ENCODE peak calls at places on chromosomes 2 and 18, in seven cellular contexts. S is CD4-positive, alpha-beta T cell; E is NB4; U is astrocyte of the cerebellum; H is adrenal gland; N is hepatocyte; L is lung. O is an unnamed sample.

GRCh38 chr2:239600194-239600593 is 199.4 kb upstream of the HDAC4 start:
- DNase-seq in S (no peak), E (no peak), U (no peak), H (no peak), N (no peak), L (no peak), O (no peak)

GRCh38 chr2:122481717-122482116 is 726.3 kb downstream of the TSN start:
- DNase-seq in S (no peak), E (no peak), U (no peak), H (no peak), N (no peak), L (no peak), O (no peak)

GRCh38 chr2:44753552-44754285 is 187.8 kb upstream of the SIX3 start:
- DNase-seq in S (no peak), E (peak), U (peak), H (no peak), N (no peak), L (no peak), O (no peak)

GRCh38 chr2:134504586-134505336 is 214.0 kb downstream of the TMEM163 start:
- DNase-seq in S (no peak), E (no peak), U (no peak), H (no peak), N (no peak), L (no peak), O (no peak)

GRCh38 chr18:48184118-48184517 is 225.1 kb downstream of the ZBTB7C start:
- DNase-seq in S (no peak), E (no peak), U (no peak), H (peak), N (no peak), L (no peak), O (no peak)

GRCh38 chr2:217695033-217695520 is 307.7 kb downstream of the TNS1 start:
- DNase-seq in S (no peak), E (no peak), U (peak), H (no peak), N (peak), L (no peak), O (peak)

GRCh38 chr2:168738057-168738456 is 64.4 kb upstream of the NOSTRIN start:
- DNase-seq in S (no peak), E (no peak), U (no peak), H (no peak), N (no peak), L (no peak), O (no peak)

GRCh38 chr2:26462511-26463251 is 15.2 kb downstream of the OTOF start:
- DNase-seq in S (no peak), E (peak), U (no peak), H (peak), N (peak), L (no peak), O (no peak)

GRCh38 chr2:199404841-199405240 is 52.9 kb downstream of the SATB2 start:
- DNase-seq in S (no peak), E (no peak), U (peak), H (no peak), N (no peak), L (no peak), O (no peak)

GRCh38 chr2:126627623-126628022 is 28.3 kb upstream of the GYPC start:
- DNase-seq in S (no peak), E (no peak), U (no peak), H (peak), N (no peak), L (no peak), O (no peak)

GRCh38 chr2:20421988-20422678 is 24.7 kb upstream of the RHOB start:
- DNase-seq in S (no peak), E (no peak), U (peak), H (peak), N (no peak), L (peak), O (no peak)

GRCh38 chr2:120921457-120921856 is 185.8 kb downstream of the GLI2 start:
- DNase-seq in S (no peak), E (no peak), U (no peak), H (no peak), N (no peak), L (no peak), O (no peak)

GRCh38 chr2:141557329-141558098 is 573.3 kb downstream of the LRP1B start:
- DNase-seq in S (no peak), E (peak), U (peak), H (no peak), N (peak), L (no peak), O (no peak)

GRCh38 chr2:160484859-160485520 is 8.6 kb downstream of the RBMS1 start:
- DNase-seq in S (no peak), E (no peak), U (no peak), H (no peak), N (no peak), L (no peak), O (no peak)

GRCh38 chr18:76545433-76546281 is 50.6 kb upstream of the ZNF516 start:
- DNase-seq in S (no peak), E (peak), U (no peak), H (no peak), N (no peak), L (no peak), O (peak)

GRCh38 chr2:147910990-147911473 is 66.2 kb downstream of the ACVR2A start:
- DNase-seq in S (peak), E (peak), U (peak), H (no peak), N (peak), L (peak), O (no peak)

GRCh38 chr2:223046470-223047053 is 5.4 kb upstream of the KCNE4 start:
- DNase-seq in S (no peak), E (peak), U (no peak), H (no peak), N (no peak), L (no peak), O (no peak)

GRCh38 chr18:70151554-70152130 is 53.8 kb downstream of the RTTN start:
- DNase-seq in S (no peak), E (peak), U (no peak), H (no peak), N (no peak), L (no peak), O (no peak)

GRCh38 chr2:240995041-240995960 is 3.1 kb upstream of the SNED1 start:
- DNase-seq in S (no peak), E (no peak), U (no peak), H (no peak), N (no peak), L (no peak), O (peak)

GRCh38 chr18:2102022-2102421 is 469.3 kb downstream of the METTL4 start:
- DNase-seq in S (no peak), E (peak), U (no peak), H (no peak), N (no peak), L (no peak), O (no peak)

GRCh38 chr2:81937944-81938343 is 1633.4 kb upstream of the LRRTM1 start:
- DNase-seq in S (no peak), E (no peak), U (no peak), H (no peak), N (no peak), L (no peak), O (no peak)

GRCh38 chr2:236626391-236627150 is 56.9 kb downstream of the ACKR3 start:
- DNase-seq in S (no peak), E (no peak), U (no peak), H (no peak), N (no peak), L (no peak), O (no peak)

GRCh38 chr2:66494708-66495107 is 59.8 kb downstream of the MEIS1 start:
- DNase-seq in S (no peak), E (peak), U (peak), H (peak), N (no peak), L (peak), O (no peak)

GRCh38 chr2:241148239-241148638 is 1.0 kb downstream of the PASK start:
- DNase-seq in S (no peak), E (peak), U (no peak), H (no peak), N (no peak), L (no peak), O (no peak)

GRCh38 chr18:50388988-50389387 is 14.1 kb downstream of the SKA1 start:
- DNase-seq in S (no peak), E (no peak), U (no peak), H (no peak), N (no peak), L (no peak), O (no peak)

GRCh38 chr18:12657048-12657848 is 659 bp downstream of the SPIRE1 start:
- DNase-seq in S (no peak), E (peak), U (no peak), H (peak), N (peak), L (peak), O (no peak)

GRCh38 chr2:33835926-33836325 is 236.8 kb upstream of the FAM98A start:
- DNase-seq in S (no peak), E (no peak), U (no peak), H (no peak), N (no peak), L (no peak), O (no peak)

GRCh38 chr18:62716679-62717058 is 1.3 kb downstream of the PHLPP1 start:
- DNase-seq in S (peak), E (peak), U (no peak), H (peak), N (peak), L (no peak), O (peak)
- TF ChIP-seq CTCF in S (no peak), E (no peak), U (no peak), H (no peak), N (peak), L (no peak), O (peak)

GRCh38 chr2:183359867-183360266 is 235.6 kb downstream of the NUP35 start:
- DNase-seq in S (no peak), E (no peak), U (peak), H (peak), N (no peak), L (no peak), O (no peak)
- TF ChIP-seq CTCF in S (no peak), E (no peak), U (peak), H (no peak), N (peak), L (no peak), O (peak)

GRCh38 chr18:80179857-80180558 is 67.3 kb downstream of the PARD6G start:
- DNase-seq in S (no peak), E (no peak), U (no peak), H (no peak), N (no peak), L (no peak), O (no peak)
- TF ChIP-seq CTCF in S (no peak), E (no peak), U (no peak), H (no peak), N (no peak), L (no peak), O (no peak)

DNA sequence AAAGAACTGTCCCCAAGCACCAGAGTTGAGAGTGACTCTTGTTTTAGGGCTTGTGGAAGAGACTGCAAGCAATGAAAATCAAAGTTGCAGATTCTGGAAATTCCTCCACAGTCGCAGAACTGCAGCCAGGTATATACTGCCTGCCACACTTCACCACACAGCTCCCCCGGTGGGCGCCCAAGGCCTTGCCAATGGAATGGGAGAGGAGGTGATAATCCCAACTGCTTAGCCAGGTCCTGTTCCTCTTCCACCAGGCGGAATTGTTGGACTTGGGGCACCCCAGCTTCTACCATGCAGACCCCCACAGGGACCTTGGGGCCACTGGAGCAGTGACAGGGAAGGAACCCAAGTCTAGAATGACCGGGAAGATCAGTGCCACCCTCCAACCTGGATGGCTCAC is 4.8 kb upstream of the PDIA6 start:
- DNase-seq in S (no peak), E (peak), U (no peak), H (no peak), N (peak), L (no peak), O (no peak)
- TF ChIP-seq CTCF in S (peak), E (peak), U (peak), H (no peak), N (peak), L (no peak), O (peak)

DNA sequence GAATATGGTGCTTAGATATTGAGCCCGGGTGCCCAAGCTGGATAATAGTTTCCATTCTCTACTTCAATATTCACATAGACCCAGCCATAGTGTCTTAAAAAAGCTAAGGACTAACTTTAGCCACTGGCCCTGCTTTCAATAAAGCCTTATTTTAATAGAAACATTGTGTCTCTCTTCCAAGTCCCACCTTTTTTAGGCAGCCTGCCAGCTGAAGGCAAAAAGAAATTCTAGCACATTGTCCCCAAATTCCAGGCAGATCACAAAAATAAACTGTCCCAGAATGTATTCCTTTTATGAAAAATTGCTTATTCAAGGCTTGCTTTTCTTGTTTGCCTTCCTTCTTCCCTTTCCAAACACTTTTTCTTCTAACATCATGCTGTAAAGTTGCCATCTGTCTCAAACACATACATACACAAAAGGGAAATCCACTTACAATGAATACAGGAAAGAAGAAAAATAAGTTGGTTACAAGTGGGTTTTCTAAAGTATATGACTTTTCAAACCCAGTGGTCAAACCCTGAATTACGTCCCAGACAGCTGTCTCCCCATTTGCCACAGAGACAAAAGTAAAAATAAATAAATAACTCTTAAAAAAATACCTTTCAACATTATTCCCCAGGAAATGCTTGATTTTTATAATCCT is 778.5 kb downstream of the BCL11A start:
- DNase-seq in S (no peak), E (no peak), U (no peak), H (no peak), N (no peak), L (no peak), O (no peak)
- TF ChIP-seq CTCF in S (no peak), E (no peak), U (no peak), H (no peak), N (no peak), L (no peak), O (no peak)

DNA sequence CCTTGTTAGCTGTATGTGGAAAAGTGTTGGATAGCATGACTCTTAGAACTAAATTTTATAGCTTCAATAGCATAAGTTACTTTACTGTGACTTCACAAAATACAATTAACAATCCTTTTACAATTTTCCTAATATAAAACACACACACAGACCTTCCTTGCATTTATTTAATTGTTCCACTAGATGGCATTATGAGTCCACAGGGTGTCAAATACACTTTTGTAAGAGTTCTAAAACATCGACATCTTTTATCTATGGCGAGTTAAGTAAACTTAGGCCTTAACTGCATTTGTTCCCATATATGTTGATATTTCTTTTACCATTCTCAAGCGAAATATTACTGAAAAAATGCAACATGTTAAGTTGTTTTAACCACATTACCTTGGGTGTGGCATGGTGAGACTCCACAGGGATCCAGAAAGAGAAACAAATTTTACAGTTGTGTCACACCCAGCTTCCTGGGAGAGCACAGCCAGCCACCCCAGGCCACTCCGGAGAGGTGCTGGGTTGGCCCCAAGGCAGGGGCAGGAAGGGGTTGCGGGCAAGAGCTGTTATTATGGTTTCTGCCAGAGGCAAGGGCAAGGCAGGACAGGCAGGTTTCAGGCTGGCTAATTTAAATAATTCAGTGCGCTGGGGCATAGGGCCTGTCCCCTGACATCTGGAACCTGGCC is 312.4 kb upstream of the MC4R start:
- DNase-seq in S (no peak), E (peak), U (peak), H (no peak), N (no peak), L (no peak), O (no peak)
- TF ChIP-seq CTCF in S (no peak), E (peak), U (peak), H (peak), N (peak), L (no peak), O (peak)

GRCh38 chr18:26804474-26804873 is 61.0 kb downstream of the AQP4 start:
- DNase-seq in S (no peak), E (peak), U (peak), H (peak), N (peak), L (no peak), O (no peak)
- TF ChIP-seq CTCF in S (no peak), E (no peak), U (peak), H (no peak), N (peak), L (no peak), O (peak)

DNA sequence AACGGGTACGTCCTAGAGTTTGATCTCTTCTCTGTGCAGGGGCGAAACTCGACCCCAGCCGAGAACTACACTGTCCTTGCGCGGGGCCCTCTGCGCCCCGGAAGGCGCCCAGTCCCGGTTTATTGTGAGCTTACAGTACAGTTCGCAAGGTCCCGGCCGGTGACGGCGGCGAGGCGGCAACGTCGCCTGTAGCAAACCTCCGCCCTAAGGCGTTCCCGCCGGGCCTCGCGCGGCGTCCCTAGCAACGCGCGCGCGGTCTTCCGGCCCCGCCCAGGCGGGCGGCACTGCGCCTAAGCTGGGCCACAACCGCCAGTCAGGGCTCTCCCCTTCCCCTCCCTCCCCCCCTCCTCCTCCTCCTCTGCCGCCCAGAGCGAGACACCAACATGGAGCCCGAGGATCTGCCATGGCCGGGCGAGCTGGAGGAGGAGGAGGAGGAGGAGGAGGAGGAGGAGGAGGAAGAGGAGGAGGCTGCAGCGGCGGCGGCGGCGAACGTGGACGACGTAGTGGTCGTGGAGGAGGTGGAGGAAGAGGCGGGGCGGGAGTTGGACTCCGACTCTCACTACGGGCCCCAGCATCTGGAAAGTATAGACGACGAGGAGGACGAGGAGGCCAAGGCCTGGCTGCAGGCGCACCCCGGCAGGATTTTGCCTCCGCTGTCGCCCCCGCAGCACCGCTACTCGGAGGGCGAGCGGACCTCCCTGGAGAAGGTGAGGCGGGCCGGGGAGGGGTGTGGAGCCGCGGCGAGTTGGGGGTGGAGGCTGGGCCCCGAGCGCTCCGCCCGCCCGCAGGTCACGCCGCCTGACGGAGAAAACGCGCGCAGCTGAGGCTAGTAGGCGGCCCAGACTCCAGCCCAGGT is at the start of gene ALMS1:
- DNase-seq in S (peak), E (peak), U (peak), H (peak), N (peak), L (peak), O (peak)
- TF ChIP-seq CTCF in S (no peak), E (no peak), U (peak), H (peak), N (peak), L (no peak), O (peak)

GRCh38 chr18:7566244-7566586 is 901 bp upstream of the PTPRM start:
- DNase-seq in S (no peak), E (no peak), U (no peak), H (no peak), N (no peak), L (no peak), O (no peak)

GRCh38 chr18:7567487-7568425 is 640 bp downstream of the PTPRM start:
- DNase-seq in S (no peak), E (no peak), U (no peak), H (peak), N (peak), L (peak), O (peak)

GRCh38 chr18:7565677-7566076 is 1.4 kb upstream of the PTPRM start:
- DNase-seq in S (no peak), E (no peak), U (no peak), H (no peak), N (no peak), L (no peak), O (no peak)

GRCh38 chr18:7566587-7567486 is at the start of gene PTPRM:
- DNase-seq in S (peak), E (peak), U (peak), H (peak), N (peak), L (peak), O (peak)

DNA sequence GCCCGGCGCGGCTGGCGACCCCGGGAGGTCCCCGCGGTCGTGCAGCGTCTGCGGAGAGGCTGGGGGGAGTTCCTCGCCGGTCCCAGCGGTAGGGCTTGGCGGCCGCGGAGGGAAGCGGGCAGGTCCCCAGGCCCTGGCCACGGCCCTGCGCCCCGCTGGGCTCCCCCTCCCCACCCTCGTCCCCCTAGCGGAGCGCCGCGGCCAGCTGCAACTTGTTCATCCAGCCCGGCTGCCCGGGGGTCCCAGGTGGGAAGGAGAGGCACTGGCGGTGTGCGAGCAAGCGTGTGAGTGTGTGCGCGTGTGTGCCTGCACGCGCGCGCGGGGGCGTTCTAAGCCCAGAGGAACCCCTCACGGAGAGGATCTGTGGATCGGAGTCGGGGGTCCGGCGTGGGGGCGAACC is 1.3 kb downstream of the PTPRM start:
- DNase-seq in S (no peak), E (no peak), U (no peak), H (peak), N (peak), L (peak), O (peak)
- TF ChIP-seq CTCF in S (no peak), E (no peak), U (peak), H (no peak), N (peak), L (no peak), O (peak)

O was measured in osteocyte.